ENCODE peak calls at places on chromosomes 1 and 21, in six cellular contexts. One of them, this sample, is unnamed. For H3K4me1, the result is how much of the 10 kb centered on the place peaks cover.

GRCh38 chr1:55822896-55823295 is 607.7 kb upstream of the USP24 start:
- DNase-seq in IMR-90: no peak
- DNase-seq in vagina: no peak
- DNase-seq in CD4-positive, CD25-positive, alpha-beta regulatory T cell: no peak
- DNase-seq in gastrocnemius medialis: no peak
- DNase-seq in right atrium auricular region: no peak
- DNase-seq in this sample: no peak

GRCh38 chr1:6260961-6261614 is at the start of gene GPR153:
- DNase-seq in right atrium auricular region: no peak
- DNase-seq in gastrocnemius medialis: no peak
- DNase-seq in CD4-positive, CD25-positive, alpha-beta regulatory T cell: peak
- DNase-seq in vagina: no peak
- DNase-seq in IMR-90: no peak
- DNase-seq in this sample: no peak

GRCh38 chr1:234260578-234260977 is 112.7 kb upstream of the COA6 start:
- DNase-seq in vagina: peak
- DNase-seq in IMR-90: no peak
- DNase-seq in right atrium auricular region: no peak
- DNase-seq in CD4-positive, CD25-positive, alpha-beta regulatory T cell: peak
- DNase-seq in gastrocnemius medialis: no peak
- DNase-seq in this sample: peak

GRCh38 chr21:41170442-41170841 is 2.5 kb downstream of the BACE2 start:
- DNase-seq in right atrium auricular region: no peak
- DNase-seq in IMR-90: peak
- DNase-seq in CD4-positive, CD25-positive, alpha-beta regulatory T cell: peak
- DNase-seq in gastrocnemius medialis: no peak
- DNase-seq in vagina: no peak
- DNase-seq in this sample: no peak

GRCh38 chr1:200653022-200653462 is 16.7 kb downstream of the DDX59 start:
- DNase-seq in IMR-90: no peak
- DNase-seq in right atrium auricular region: no peak
- DNase-seq in vagina: no peak
- DNase-seq in gastrocnemius medialis: no peak
- DNase-seq in CD4-positive, CD25-positive, alpha-beta regulatory T cell: peak
- DNase-seq in this sample: no peak

GRCh38 chr1:109725510-109725909 is 13.5 kb downstream of the GSTM5 start:
- DNase-seq in right atrium auricular region: no peak
- DNase-seq in CD4-positive, CD25-positive, alpha-beta regulatory T cell: no peak
- DNase-seq in vagina: no peak
- DNase-seq in gastrocnemius medialis: no peak
- DNase-seq in IMR-90: no peak
- DNase-seq in this sample: no peak

GRCh38 chr1:214453109-214453722 is 98.2 kb downstream of the PTPN14 start:
- DNase-seq in gastrocnemius medialis: no peak
- DNase-seq in CD4-positive, CD25-positive, alpha-beta regulatory T cell: no peak
- DNase-seq in vagina: no peak
- DNase-seq in IMR-90: peak
- DNase-seq in right atrium auricular region: no peak
- DNase-seq in this sample: no peak

GRCh38 chr1:21852282-21853129 is 40.4 kb downstream of the LDLRAD2 start:
- DNase-seq in IMR-90: no peak
- DNase-seq in right atrium auricular region: no peak
- DNase-seq in CD4-positive, CD25-positive, alpha-beta regulatory T cell: peak
- DNase-seq in vagina: no peak
- DNase-seq in gastrocnemius medialis: no peak
- DNase-seq in this sample: no peak

GRCh38 chr1:247409869-247410544 is 6.0 kb upstream of the NLRP3 start:
- DNase-seq in vagina: no peak
- DNase-seq in right atrium auricular region: no peak
- DNase-seq in IMR-90: no peak
- DNase-seq in CD4-positive, CD25-positive, alpha-beta regulatory T cell: peak
- DNase-seq in gastrocnemius medialis: no peak
- DNase-seq in this sample: no peak

GRCh38 chr1:176837708-176838107 is 326.8 kb downstream of the ASTN1 start:
- DNase-seq in gastrocnemius medialis: no peak
- DNase-seq in IMR-90: no peak
- DNase-seq in CD4-positive, CD25-positive, alpha-beta regulatory T cell: no peak
- DNase-seq in right atrium auricular region: no peak
- DNase-seq in vagina: no peak
- DNase-seq in this sample: no peak

GRCh38 chr1:61426254-61426653 is 298.7 kb downstream of the TM2D1 start:
- DNase-seq in right atrium auricular region: peak
- DNase-seq in vagina: no peak
- DNase-seq in CD4-positive, CD25-positive, alpha-beta regulatory T cell: no peak
- DNase-seq in gastrocnemius medialis: no peak
- DNase-seq in IMR-90: no peak
- DNase-seq in this sample: no peak

GRCh38 chr1:206907304-206907991 is 10.2 kb downstream of the IL24 start:
- DNase-seq in CD4-positive, CD25-positive, alpha-beta regulatory T cell: no peak
- DNase-seq in IMR-90: no peak
- DNase-seq in gastrocnemius medialis: peak
- DNase-seq in right atrium auricular region: no peak
- DNase-seq in vagina: no peak
- DNase-seq in this sample: no peak

GRCh38 chr1:204836856-204837255 is 33.8 kb upstream of the NFASC start:
- DNase-seq in IMR-90: no peak
- DNase-seq in CD4-positive, CD25-positive, alpha-beta regulatory T cell: no peak
- DNase-seq in right atrium auricular region: no peak
- DNase-seq in gastrocnemius medialis: no peak
- DNase-seq in vagina: no peak
- DNase-seq in this sample: no peak

GRCh38 chr1:76074321-76075187 is at the start of gene ST6GALNAC3:
- DNase-seq in CD4-positive, CD25-positive, alpha-beta regulatory T cell: peak
- DNase-seq in right atrium auricular region: peak
- DNase-seq in IMR-90: peak
- DNase-seq in vagina: peak
- DNase-seq in gastrocnemius medialis: peak
- DNase-seq in this sample: peak

GRCh38 chr1:89771991-89772560 is 48.8 kb upstream of the LRRC8D start:
- DNase-seq in right atrium auricular region: no peak
- DNase-seq in IMR-90: no peak
- DNase-seq in CD4-positive, CD25-positive, alpha-beta regulatory T cell: no peak
- DNase-seq in vagina: no peak
- DNase-seq in gastrocnemius medialis: no peak
- DNase-seq in this sample: no peak

GRCh38 chr21:45560106-45561021 is 18.1 kb upstream of the SLC19A1 start:
- DNase-seq in CD4-positive, CD25-positive, alpha-beta regulatory T cell: no peak
- DNase-seq in right atrium auricular region: no peak
- DNase-seq in IMR-90: no peak
- DNase-seq in gastrocnemius medialis: no peak
- DNase-seq in vagina: no peak
- DNase-seq in this sample: no peak

GRCh38 chr1:244047739-244048565 is 3.1 kb upstream of the ZBTB18 start:
- DNase-seq in IMR-90: peak
- DNase-seq in CD4-positive, CD25-positive, alpha-beta regulatory T cell: peak
- DNase-seq in vagina: peak
- DNase-seq in right atrium auricular region: peak
- DNase-seq in gastrocnemius medialis: peak
- DNase-seq in this sample: peak
- H3K4me1 ChIP-seq in IMR-90: under half
- H3K4me1 ChIP-seq in CD4-positive, CD25-positive, alpha-beta regulatory T cell: under half
- H3K4me1 ChIP-seq in vagina: under half
- H3K4me1 ChIP-seq in right atrium auricular region: under half
- H3K4me1 ChIP-seq in gastrocnemius medialis: under half
- H3K4me1 ChIP-seq in this sample: under half

DNA sequence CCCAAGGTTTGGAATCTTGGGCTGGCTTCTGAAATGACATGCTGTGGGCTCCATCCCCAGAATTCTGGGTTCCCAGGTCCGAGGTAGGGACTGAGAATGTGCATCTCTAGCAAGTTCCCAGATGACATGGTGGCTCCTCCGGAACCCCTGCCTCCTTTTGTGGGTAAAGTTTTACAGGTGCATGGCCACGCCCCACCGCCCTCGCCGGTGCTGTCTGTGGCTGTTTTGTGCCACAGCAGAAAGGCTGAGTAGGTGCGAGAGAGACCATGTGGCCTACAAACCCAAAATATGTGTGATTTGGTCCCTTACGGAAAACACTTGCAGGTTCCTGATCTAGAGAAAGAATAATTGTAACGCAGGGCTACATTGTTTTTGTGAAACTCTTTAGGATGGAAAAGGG is 30.9 kb downstream of the SKI start:
- DNase-seq in right atrium auricular region: no peak
- DNase-seq in CD4-positive, CD25-positive, alpha-beta regulatory T cell: peak
- DNase-seq in vagina: no peak
- DNase-seq in IMR-90: no peak
- DNase-seq in gastrocnemius medialis: no peak
- DNase-seq in this sample: no peak
- H3K4me1 ChIP-seq in right atrium auricular region: half or more
- H3K4me1 ChIP-seq in CD4-positive, CD25-positive, alpha-beta regulatory T cell: under half
- H3K4me1 ChIP-seq in vagina: half or more
- H3K4me1 ChIP-seq in IMR-90: under half
- H3K4me1 ChIP-seq in gastrocnemius medialis: under half
- H3K4me1 ChIP-seq in this sample: under half

GRCh38 chr1:159915571-159916239 is 9.6 kb downstream of the TAGLN2 start:
- DNase-seq in right atrium auricular region: no peak
- DNase-seq in CD4-positive, CD25-positive, alpha-beta regulatory T cell: no peak
- DNase-seq in gastrocnemius medialis: no peak
- DNase-seq in IMR-90: no peak
- DNase-seq in vagina: no peak
- DNase-seq in this sample: no peak
- H3K4me1 ChIP-seq in right atrium auricular region: half or more
- H3K4me1 ChIP-seq in CD4-positive, CD25-positive, alpha-beta regulatory T cell: under half
- H3K4me1 ChIP-seq in gastrocnemius medialis: under half
- H3K4me1 ChIP-seq in IMR-90: under half
- H3K4me1 ChIP-seq in vagina: half or more
- H3K4me1 ChIP-seq in this sample: under half

GRCh38 chr1:27521336-27522147 is 31.6 kb upstream of the WASF2 start:
- DNase-seq in gastrocnemius medialis: no peak
- DNase-seq in vagina: no peak
- DNase-seq in IMR-90: no peak
- DNase-seq in right atrium auricular region: no peak
- DNase-seq in CD4-positive, CD25-positive, alpha-beta regulatory T cell: peak
- DNase-seq in this sample: no peak
- H3K4me1 ChIP-seq in gastrocnemius medialis: half or more
- H3K4me1 ChIP-seq in vagina: half or more
- H3K4me1 ChIP-seq in IMR-90: under half
- H3K4me1 ChIP-seq in right atrium auricular region: half or more
- H3K4me1 ChIP-seq in CD4-positive, CD25-positive, alpha-beta regulatory T cell: half or more
- H3K4me1 ChIP-seq in this sample: under half

This sample was measured in foreskin keratinocyte.